ENCODE peak calls at places on chromosomes 5 and 9, in ten cellular contexts. X, O, A, J, T, W, H, R, V and M are unnamed samples.
A peak's percentile ranks its signal among the peaks of the same experiment; 100 is the strongest.

GRCh38 chr5:53480474-53481353 is at the start of gene FST:
- DNase-seq in H (peak; percentile 29), O (peak; percentile 71), J (peak; percentile 34), V (no peak), A (peak; percentile 23), R (peak; percentile 72), W (no peak), T (peak; percentile 39), X (peak; percentile 38), M (no peak)

GRCh38 chr5:159038907-159039306 is 60.8 kb downstream of the EBF1 start:
- DNase-seq in V (no peak), W (no peak), H (no peak), X (no peak), R (no peak), J (peak; percentile 89), A (no peak), T (peak; percentile 89), O (no peak), M (no peak)

GRCh38 chr5:65823174-65823573 is 101.2 kb downstream of the NLN start:
- DNase-seq in R (no peak), T (no peak), X (no peak), H (no peak), W (no peak), V (no peak), J (peak; percentile 58), A (no peak), O (no peak), M (no peak)

GRCh38 chr9:6686396-6686795 is 40.9 kb upstream of the GLDC start:
- DNase-seq in V (no peak), A (peak; percentile 31), R (no peak), O (no peak), X (no peak), T (peak; percentile 49), W (no peak), J (peak; percentile 24), H (no peak), M (no peak)

GRCh38 chr5:179223961-179224360 is 121.3 kb downstream of the ADAMTS2 start:
- DNase-seq in A (no peak), T (no peak), X (no peak), W (no peak), O (no peak), J (no peak), R (no peak), H (no peak), V (no peak), M (no peak)

GRCh38 chr5:11385251-11385900 is 518.9 kb downstream of the CTNND2 start:
- DNase-seq in A (no peak), T (no peak), V (no peak), W (no peak), R (no peak), O (peak; percentile 41), H (no peak), J (no peak), X (no peak), M (no peak)

GRCh38 chr5:93626801-93627200 is 43.8 kb downstream of the NR2F1 start:
- DNase-seq in R (no peak), O (no peak), X (no peak), J (no peak), A (no peak), W (no peak), T (no peak), H (no peak), V (no peak), M (no peak)

GRCh38 chr5:43040287-43041098 is at the start of gene ANXA2R:
- DNase-seq in W (peak; percentile 91), T (peak; percentile 93), X (peak; percentile 62), J (peak; percentile 98), H (peak; percentile 96), A (peak; percentile 97), V (peak; percentile 85), R (no peak), O (peak; percentile 39), M (peak; percentile 89)

GRCh38 chr5:102666164-102666951 is 88.7 kb upstream of the PAM start:
- DNase-seq in R (peak; percentile 33), V (no peak), J (peak; percentile 61), O (peak; percentile 25), H (no peak), T (peak; percentile 24), W (no peak), A (no peak), X (no peak), M (no peak)

GRCh38 chr9:123033864-123034598 is 564 bp downstream of the GPR21 start:
- DNase-seq in H (peak; percentile 17), O (no peak), J (peak; percentile 45), T (no peak), R (no peak), X (peak; percentile 26), V (no peak), A (no peak), W (peak; percentile 37), M (no peak)

GRCh38 chr5:55633574-55634203 is 78.4 kb downstream of the SLC38A9 start:
- DNase-seq in H (no peak), T (no peak), W (no peak), R (no peak), V (no peak), O (no peak), A (no peak), X (no peak), J (peak; percentile 88), M (no peak)

GRCh38 chr9:72327631-72328030 is 37.4 kb downstream of the ZFAND5 start:
- DNase-seq in J (no peak), A (no peak), X (peak; percentile 29), H (no peak), R (no peak), T (no peak), W (no peak), V (no peak), O (no peak), M (no peak)

GRCh38 chr9:126793686-126794417 is 11.0 kb upstream of the ZBTB43 start:
- DNase-seq in H (no peak), X (no peak), J (no peak), A (no peak), T (no peak), R (no peak), O (no peak), V (no peak), W (no peak), M (no peak)

GRCh38 chr5:81778642-81779041 is 27.7 kb upstream of the SSBP2 start:
- DNase-seq in R (no peak), J (peak; percentile 77), V (no peak), H (peak; percentile 26), O (no peak), A (peak; percentile 19), T (peak; percentile 20), X (no peak), W (no peak), M (no peak)

GRCh38 chr5:133466551-133467324 is 145.6 kb downstream of the FSTL4 start:
- DNase-seq in H (no peak), A (no peak), J (no peak), R (no peak), O (no peak), T (no peak), W (no peak), V (no peak), X (no peak), M (no peak)

GRCh38 chr9:567128-567745 is 274.3 kb upstream of the DMRT1 start:
- DNase-seq in J (no peak), T (no peak), W (no peak), R (no peak), A (no peak), X (peak; percentile 38), H (no peak), V (no peak), O (no peak), M (no peak)

GRCh38 chr5:119257613-119258012 is 98.2 kb upstream of the TNFAIP8 start:
- DNase-seq in T (no peak), V (no peak), X (no peak), H (no peak), J (no peak), A (no peak), O (no peak), R (no peak), W (no peak), M (no peak)